ENCODE peak calls at places on chromosomes 5 and 9, in five cellular contexts. B is mucosa of gallbladder, K is dermis microvascular lymphatic vessel endothelial cell, X is T-helper 2 cell, O is kidney tubule cell. P is an unnamed sample.

GRCh38 chr9:94961870-94962269 is 235.4 kb downstream of the AOPEP start:
- DNase-seq in B (no peak), X (no peak), K (no peak), O (no peak), P (no peak)

GRCh38 chr9:36101916-36102741 is 34.4 kb upstream of the GLIPR2 start:
- DNase-seq in O (peak; percentile 99), B (no peak), X (no peak), K (peak; percentile 72), P (peak; percentile 99)

GRCh38 chr5:161585798-161586197 is 39.3 kb upstream of the GABRB2 start:
- DNase-seq in B (no peak), O (no peak), X (no peak), K (no peak), P (no peak)

GRCh38 chr9:114691046-114691955 is 9.3 kb upstream of the TEX48 start:
- DNase-seq in O (peak; percentile 98), B (no peak), K (no peak), X (peak; percentile 70), P (peak; percentile 97)

GRCh38 chr5:123429993-123430392 is 6.8 kb upstream of the CEP120 start:
- DNase-seq in B (no peak), K (no peak), O (peak; percentile 46), X (no peak), P (peak; percentile 70)

GRCh38 chr5:83034036-83034435 is 43.2 kb downstream of the TMEM167A start:
- DNase-seq in O (no peak), B (no peak), K (no peak), X (no peak), P (no peak)

GRCh38 chr9:93468763-93469456 is 15.5 kb upstream of the FAM120AOS start:
- DNase-seq in B (no peak), K (no peak), O (no peak), X (no peak), P (no peak)

GRCh38 chr9:2469681-2470141 is 151.9 kb upstream of the VLDLR start:
- DNase-seq in B (peak; percentile 13), O (peak; percentile 36), K (no peak), X (no peak), P (peak; percentile 58)

GRCh38 chr5:53481887-53482716 is 1.7 kb downstream of the FST start:
- DNase-seq in X (peak; percentile 45), O (peak; percentile 56), K (no peak), B (peak; percentile 66), P (peak; percentile 66)